ENCODE peak calls at places on chromosomes 4 and X, in ten cellular contexts. One of them, this sample, is unnamed.

GRCh38 chr4:23855912-23856605 is 33.8 kb downstream of the PPARGC1A start:
- DNase-seq in breast epithelium: no peak
- DNase-seq in AG04450: no peak
- DNase-seq in PC-9: no peak
- DNase-seq in effector memory CD4-positive, alpha-beta T cell: no peak
- DNase-seq in caudate nucleus: no peak
- DNase-seq in GM23248: peak
- DNase-seq in brain microvascular endothelial cell: peak
- DNase-seq in RWPE1: no peak
- DNase-seq in cardiac muscle cell: peak
- DNase-seq in this sample: no peak

GRCh38 chr4:88747351-88747750 is 49.7 kb upstream of the NAP1L5 start:
- DNase-seq in caudate nucleus: no peak
- DNase-seq in cardiac muscle cell: no peak
- DNase-seq in AG04450: no peak
- DNase-seq in effector memory CD4-positive, alpha-beta T cell: no peak
- DNase-seq in breast epithelium: no peak
- DNase-seq in RWPE1: no peak
- DNase-seq in PC-9: no peak
- DNase-seq in GM23248: no peak
- DNase-seq in brain microvascular endothelial cell: no peak
- DNase-seq in this sample: no peak

GRCh38 chrX:46589977-46590723 is 16.6 kb downstream of the CHST7 start:
- DNase-seq in breast epithelium: no peak
- DNase-seq in AG04450: no peak
- DNase-seq in cardiac muscle cell: peak
- DNase-seq in GM23248: peak
- DNase-seq in effector memory CD4-positive, alpha-beta T cell: no peak
- DNase-seq in RWPE1: no peak
- DNase-seq in brain microvascular endothelial cell: no peak
- DNase-seq in PC-9: no peak
- DNase-seq in caudate nucleus: no peak
- DNase-seq in this sample: no peak

GRCh38 chrX:117936162-117936561 is 180.4 kb downstream of the KLHL13 start:
- DNase-seq in AG04450: no peak
- DNase-seq in RWPE1: no peak
- DNase-seq in GM23248: no peak
- DNase-seq in effector memory CD4-positive, alpha-beta T cell: no peak
- DNase-seq in cardiac muscle cell: no peak
- DNase-seq in brain microvascular endothelial cell: no peak
- DNase-seq in PC-9: no peak
- DNase-seq in caudate nucleus: no peak
- DNase-seq in breast epithelium: no peak
- DNase-seq in this sample: no peak

GRCh38 chr4:138090145-138090917 is 151.8 kb downstream of the SLC7A11 start:
- DNase-seq in GM23248: peak
- DNase-seq in breast epithelium: no peak
- DNase-seq in cardiac muscle cell: peak
- DNase-seq in brain microvascular endothelial cell: peak
- DNase-seq in effector memory CD4-positive, alpha-beta T cell: no peak
- DNase-seq in AG04450: peak
- DNase-seq in PC-9: peak
- DNase-seq in RWPE1: peak
- DNase-seq in caudate nucleus: peak
- DNase-seq in this sample: peak

GRCh38 chrX:134570899-134571298 is 87.4 kb downstream of the PLAC1 start:
- DNase-seq in caudate nucleus: no peak
- DNase-seq in GM23248: no peak
- DNase-seq in breast epithelium: no peak
- DNase-seq in AG04450: no peak
- DNase-seq in RWPE1: no peak
- DNase-seq in PC-9: no peak
- DNase-seq in brain microvascular endothelial cell: no peak
- DNase-seq in cardiac muscle cell: no peak
- DNase-seq in effector memory CD4-positive, alpha-beta T cell: no peak
- DNase-seq in this sample: no peak

GRCh38 chr4:87270144-87270543 is 49.7 kb upstream of the KLHL8 start:
- DNase-seq in effector memory CD4-positive, alpha-beta T cell: no peak
- DNase-seq in AG04450: peak
- DNase-seq in PC-9: peak
- DNase-seq in RWPE1: peak
- DNase-seq in breast epithelium: no peak
- DNase-seq in caudate nucleus: peak
- DNase-seq in cardiac muscle cell: peak
- DNase-seq in GM23248: peak
- DNase-seq in brain microvascular endothelial cell: peak
- DNase-seq in this sample: no peak

GRCh38 chrX:40085714-40086113 is 12.0 kb downstream of the BCOR start:
- DNase-seq in PC-9: no peak
- DNase-seq in caudate nucleus: no peak
- DNase-seq in breast epithelium: no peak
- DNase-seq in GM23248: no peak
- DNase-seq in RWPE1: no peak
- DNase-seq in brain microvascular endothelial cell: no peak
- DNase-seq in AG04450: no peak
- DNase-seq in effector memory CD4-positive, alpha-beta T cell: no peak
- DNase-seq in cardiac muscle cell: no peak
- DNase-seq in this sample: no peak

GRCh38 chr4:38323141-38323634 is 340.8 kb upstream of the KLF3 start:
- DNase-seq in brain microvascular endothelial cell: peak
- DNase-seq in breast epithelium: no peak
- DNase-seq in AG04450: no peak
- DNase-seq in caudate nucleus: no peak
- DNase-seq in GM23248: peak
- DNase-seq in RWPE1: no peak
- DNase-seq in PC-9: peak
- DNase-seq in effector memory CD4-positive, alpha-beta T cell: no peak
- DNase-seq in cardiac muscle cell: no peak
- DNase-seq in this sample: no peak

GRCh38 chr4:27009539-27009938 is 148.9 kb downstream of the STIM2 start:
- DNase-seq in AG04450: peak
- DNase-seq in effector memory CD4-positive, alpha-beta T cell: no peak
- DNase-seq in caudate nucleus: no peak
- DNase-seq in cardiac muscle cell: no peak
- DNase-seq in PC-9: no peak
- DNase-seq in RWPE1: no peak
- DNase-seq in GM23248: peak
- DNase-seq in breast epithelium: no peak
- DNase-seq in brain microvascular endothelial cell: no peak
- DNase-seq in this sample: no peak

GRCh38 chr4:81531410-81531809 is 59.7 kb upstream of the RASGEF1B start:
- DNase-seq in cardiac muscle cell: peak
- DNase-seq in GM23248: no peak
- DNase-seq in AG04450: no peak
- DNase-seq in breast epithelium: no peak
- DNase-seq in RWPE1: no peak
- DNase-seq in effector memory CD4-positive, alpha-beta T cell: no peak
- DNase-seq in PC-9: no peak
- DNase-seq in brain microvascular endothelial cell: no peak
- DNase-seq in caudate nucleus: no peak
- DNase-seq in this sample: no peak

GRCh38 chr4:129064717-129065116 is 28.6 kb downstream of the SCLT1 start:
- DNase-seq in cardiac muscle cell: peak
- DNase-seq in breast epithelium: no peak
- DNase-seq in effector memory CD4-positive, alpha-beta T cell: no peak
- DNase-seq in brain microvascular endothelial cell: peak
- DNase-seq in caudate nucleus: no peak
- DNase-seq in AG04450: peak
- DNase-seq in PC-9: no peak
- DNase-seq in RWPE1: no peak
- DNase-seq in GM23248: peak
- DNase-seq in this sample: no peak

GRCh38 chrX:101276238-101276637 is 14.9 kb downstream of the TAF7L start:
- DNase-seq in effector memory CD4-positive, alpha-beta T cell: no peak
- DNase-seq in PC-9: no peak
- DNase-seq in cardiac muscle cell: no peak
- DNase-seq in brain microvascular endothelial cell: no peak
- DNase-seq in GM23248: no peak
- DNase-seq in caudate nucleus: no peak
- DNase-seq in RWPE1: no peak
- DNase-seq in breast epithelium: no peak
- DNase-seq in AG04450: no peak
- DNase-seq in this sample: no peak

GRCh38 chr4:82097504-82097903 is 276.3 kb downstream of the HNRNPD start:
- DNase-seq in PC-9: no peak
- DNase-seq in AG04450: no peak
- DNase-seq in effector memory CD4-positive, alpha-beta T cell: no peak
- DNase-seq in caudate nucleus: no peak
- DNase-seq in cardiac muscle cell: no peak
- DNase-seq in RWPE1: no peak
- DNase-seq in breast epithelium: no peak
- DNase-seq in brain microvascular endothelial cell: peak
- DNase-seq in GM23248: no peak
- DNase-seq in this sample: no peak

GRCh38 chrX:37726346-37726745 is 40.8 kb downstream of the XK start:
- DNase-seq in caudate nucleus: no peak
- DNase-seq in RWPE1: no peak
- DNase-seq in PC-9: no peak
- DNase-seq in brain microvascular endothelial cell: no peak
- DNase-seq in effector memory CD4-positive, alpha-beta T cell: no peak
- DNase-seq in cardiac muscle cell: no peak
- DNase-seq in breast epithelium: no peak
- DNase-seq in GM23248: no peak
- DNase-seq in AG04450: no peak
- DNase-seq in this sample: no peak

GRCh38 chrX:37717708-37718107 is 32.1 kb downstream of the XK start:
- DNase-seq in caudate nucleus: no peak
- DNase-seq in AG04450: no peak
- DNase-seq in PC-9: no peak
- DNase-seq in cardiac muscle cell: no peak
- DNase-seq in brain microvascular endothelial cell: no peak
- DNase-seq in GM23248: no peak
- DNase-seq in RWPE1: no peak
- DNase-seq in breast epithelium: no peak
- DNase-seq in effector memory CD4-positive, alpha-beta T cell: no peak
- DNase-seq in this sample: no peak

DNA sequence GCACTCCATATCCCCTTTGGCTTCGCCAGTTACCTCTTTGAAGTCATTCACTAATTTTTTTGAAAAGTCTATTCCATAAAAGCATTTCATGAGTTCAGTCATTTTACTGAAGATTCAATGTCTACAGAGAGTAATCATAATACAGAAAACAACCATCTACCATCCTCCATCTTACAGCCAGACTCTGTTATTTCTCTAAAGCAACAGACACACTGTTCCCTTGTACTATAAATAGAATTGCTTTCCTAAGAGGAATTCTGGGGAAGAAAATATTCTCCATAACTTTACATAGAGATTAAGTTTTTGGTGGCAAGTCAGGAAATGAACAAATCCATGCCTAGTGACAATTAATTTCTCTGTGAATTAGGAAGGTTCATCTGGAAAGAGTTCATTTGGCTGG is 37.0 kb downstream of the XK start:
- DNase-seq in GM23248: no peak
- DNase-seq in AG04450: no peak
- DNase-seq in PC-9: no peak
- DNase-seq in caudate nucleus: no peak
- DNase-seq in breast epithelium: no peak
- DNase-seq in effector memory CD4-positive, alpha-beta T cell: no peak
- DNase-seq in brain microvascular endothelial cell: no peak
- DNase-seq in cardiac muscle cell: no peak
- DNase-seq in RWPE1: no peak
- DNase-seq in this sample: no peak
- H3K27ac ChIP-seq in GM23248: no peak
- H3K27ac ChIP-seq in AG04450: no peak
- H3K27ac ChIP-seq in PC-9: no peak
- H3K27ac ChIP-seq in caudate nucleus: no peak
- H3K27ac ChIP-seq in breast epithelium: no peak
- H3K27ac ChIP-seq in effector memory CD4-positive, alpha-beta T cell: no peak
- H3K27ac ChIP-seq in brain microvascular endothelial cell: no peak
- H3K27ac ChIP-seq in cardiac muscle cell: no peak
- H3K27ac ChIP-seq in RWPE1: no peak
- H3K27ac ChIP-seq in this sample: no peak

GRCh38 chrX:71941145-71941544 is 30.5 kb downstream of the NHSL2 start:
- DNase-seq in brain microvascular endothelial cell: no peak
- DNase-seq in effector memory CD4-positive, alpha-beta T cell: no peak
- DNase-seq in caudate nucleus: no peak
- DNase-seq in breast epithelium: no peak
- DNase-seq in AG04450: no peak
- DNase-seq in cardiac muscle cell: no peak
- DNase-seq in GM23248: peak
- DNase-seq in RWPE1: no peak
- DNase-seq in PC-9: no peak
- DNase-seq in this sample: no peak
- H3K27ac ChIP-seq in brain microvascular endothelial cell: no peak
- H3K27ac ChIP-seq in effector memory CD4-positive, alpha-beta T cell: no peak
- H3K27ac ChIP-seq in caudate nucleus: no peak
- H3K27ac ChIP-seq in breast epithelium: no peak
- H3K27ac ChIP-seq in AG04450: peak
- H3K27ac ChIP-seq in cardiac muscle cell: peak
- H3K27ac ChIP-seq in GM23248: peak
- H3K27ac ChIP-seq in RWPE1: no peak
- H3K27ac ChIP-seq in PC-9: no peak
- H3K27ac ChIP-seq in this sample: no peak

DNA sequence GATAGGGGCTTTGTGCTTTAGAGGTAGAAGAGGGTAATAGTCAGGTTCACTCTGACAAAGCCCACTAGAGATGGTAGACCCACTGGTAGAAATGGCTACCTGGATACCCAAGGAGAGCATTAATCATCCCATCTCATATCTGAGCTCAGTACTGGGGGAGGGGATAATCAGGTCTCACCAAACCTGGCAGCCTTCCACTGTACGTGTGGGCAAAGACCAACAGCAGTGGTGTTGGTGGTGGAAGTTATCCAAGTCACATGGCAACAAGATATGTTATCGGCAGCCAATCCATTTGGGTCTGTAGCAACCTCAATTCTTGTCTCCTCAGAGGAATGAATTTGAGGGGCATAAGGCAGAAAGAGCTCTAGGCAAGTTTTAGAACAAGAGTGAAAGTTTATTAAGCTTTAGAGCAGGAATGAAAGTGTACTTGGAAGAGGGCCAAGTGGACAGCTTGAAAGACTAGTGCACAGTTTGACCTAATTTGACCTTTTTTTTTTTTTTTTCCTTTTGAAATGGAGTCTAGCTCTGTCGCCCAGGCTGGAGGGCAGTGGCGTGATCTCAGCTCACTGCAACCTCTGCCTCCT is 67.0 kb upstream of the CXCL13 start:
- DNase-seq in caudate nucleus: no peak
- DNase-seq in cardiac muscle cell: peak
- DNase-seq in PC-9: peak
- DNase-seq in breast epithelium: no peak
- DNase-seq in effector memory CD4-positive, alpha-beta T cell: no peak
- DNase-seq in GM23248: no peak
- DNase-seq in RWPE1: peak
- DNase-seq in AG04450: no peak
- DNase-seq in brain microvascular endothelial cell: peak
- DNase-seq in this sample: no peak
- H3K27ac ChIP-seq in caudate nucleus: no peak
- H3K27ac ChIP-seq in cardiac muscle cell: no peak
- H3K27ac ChIP-seq in PC-9: peak
- H3K27ac ChIP-seq in breast epithelium: peak
- H3K27ac ChIP-seq in effector memory CD4-positive, alpha-beta T cell: no peak
- H3K27ac ChIP-seq in GM23248: no peak
- H3K27ac ChIP-seq in RWPE1: peak
- H3K27ac ChIP-seq in AG04450: no peak
- H3K27ac ChIP-seq in brain microvascular endothelial cell: no peak
- H3K27ac ChIP-seq in this sample: no peak

DNA sequence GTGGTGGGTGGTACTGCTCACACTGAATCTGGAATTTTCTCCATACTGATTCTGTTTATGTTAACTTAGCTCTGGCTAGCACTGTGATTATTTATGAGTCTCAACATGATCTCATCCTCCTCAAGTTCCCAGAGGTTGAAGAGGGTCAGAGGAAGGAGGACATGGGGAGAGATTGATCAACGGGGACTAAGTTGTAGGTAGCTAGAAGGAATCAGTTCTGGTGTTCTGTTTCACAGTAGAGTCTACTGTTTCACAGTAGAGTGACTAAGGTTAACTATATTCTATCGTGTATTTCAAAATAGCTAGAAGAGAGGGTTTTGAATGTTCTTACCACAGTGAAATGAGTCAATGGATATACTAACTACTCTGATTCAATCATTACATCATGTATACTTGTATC is 380.0 kb downstream of the ADAM29 start:
- DNase-seq in brain microvascular endothelial cell: peak
- DNase-seq in caudate nucleus: no peak
- DNase-seq in RWPE1: no peak
- DNase-seq in breast epithelium: no peak
- DNase-seq in cardiac muscle cell: no peak
- DNase-seq in effector memory CD4-positive, alpha-beta T cell: no peak
- DNase-seq in AG04450: peak
- DNase-seq in GM23248: peak
- DNase-seq in PC-9: no peak
- DNase-seq in this sample: no peak
- H3K27ac ChIP-seq in brain microvascular endothelial cell: peak
- H3K27ac ChIP-seq in caudate nucleus: no peak
- H3K27ac ChIP-seq in RWPE1: no peak
- H3K27ac ChIP-seq in breast epithelium: no peak
- H3K27ac ChIP-seq in cardiac muscle cell: no peak
- H3K27ac ChIP-seq in effector memory CD4-positive, alpha-beta T cell: no peak
- H3K27ac ChIP-seq in AG04450: peak
- H3K27ac ChIP-seq in GM23248: no peak
- H3K27ac ChIP-seq in PC-9: no peak
- H3K27ac ChIP-seq in this sample: no peak

This sample was measured in heart right ventricle.